ENCODE peak calls at places on chromosomes 16 and 17, in five cellular contexts. L is uterus, S is heart left ventricle, E is adrenal gland, A is body of pancreas. U is an unnamed sample.

GRCh38 chr16:7397901-7398300 is 65.3 kb downstream of the RBFOX1 start:
- DNase-seq in L (no peak), S (no peak), E (no peak), A (no peak), U (no peak)

GRCh38 chr17:78512976-78513375 is 64.2 kb downstream of the DNAH17 start:
- DNase-seq in L (no peak), S (no peak), E (no peak), A (no peak), U (no peak)

GRCh38 chr16:2229091-2229490 is 5.7 kb downstream of the E4F1 start:
- DNase-seq in L (no peak), S (no peak), E (no peak), A (no peak), U (no peak)

GRCh38 chr16:27414803-27415431 is 12.9 kb downstream of the IL21R start:
- DNase-seq in L (no peak), S (no peak), E (no peak), A (no peak), U (no peak)

GRCh38 chr16:25023541-25023940 is 8.4 kb upstream of the ARHGAP17 start:
- DNase-seq in L (no peak), S (no peak), E (no peak), A (no peak), U (no peak)

GRCh38 chr17:31475378-31476162 is 84.1 kb downstream of the RAB11FIP4 start:
- DNase-seq in L (no peak), S (no peak), E (no peak), A (peak), U (no peak)

GRCh38 chr16:722835-723633 is 2.1 kb downstream of the ANTKMT start:
- DNase-seq in L (no peak), S (no peak), E (no peak), A (no peak), U (no peak)

GRCh38 chr17:58570758-58571157 is 56.3 kb upstream of the MTMR4 start:
- DNase-seq in L (no peak), S (no peak), E (no peak), A (no peak), U (no peak)

GRCh38 chr17:44283374-44284023 is 15.6 kb upstream of the SLC4A1 start:
- DNase-seq in L (no peak), S (no peak), E (no peak), A (no peak), U (no peak)

GRCh38 chr17:78506454-78507309 is 70.5 kb downstream of the DNAH17 start:
- DNase-seq in L (no peak), S (no peak), E (no peak), A (no peak), U (no peak)

GRCh38 chr17:57943140-57943539 is 12.1 kb downstream of the CUEDC1 start:
- DNase-seq in L (no peak), S (no peak), E (no peak), A (no peak), U (no peak)

GRCh38 chr17:60141111-60142018 is 8.4 kb upstream of the CA4 start:
- DNase-seq in L (no peak), S (no peak), E (no peak), A (peak), U (no peak)

GRCh38 chr16:58515871-58516767 is 802 bp downstream of the SETD6 start:
- DNase-seq in L (no peak), S (no peak), E (peak), A (peak), U (no peak)

GRCh38 chr17:66422181-66422580 is 119.8 kb downstream of the PRKCA start:
- DNase-seq in L (no peak), S (no peak), E (no peak), A (no peak), U (no peak)

GRCh38 chr17:60671482-60671881 is 6.2 kb upstream of the BCAS3 start:
- DNase-seq in L (no peak), S (no peak), E (no peak), A (no peak), U (no peak)

GRCh38 chr16:79307214-79307613 is 293.3 kb downstream of the MAF start:
- DNase-seq in L (no peak), S (peak), E (peak), A (peak), U (no peak)

GRCh38 chr17:79036609-79037008 is 12.6 kb downstream of the C1QTNF1 start:
- DNase-seq in L (no peak), S (no peak), E (peak), A (peak), U (no peak)

GRCh38 chr17:41736983-41737679 is 2.7 kb upstream of the HAP1 start:
- DNase-seq in L (no peak), S (no peak), E (no peak), A (no peak), U (no peak)

GRCh38 chr16:73157861-73158260 is 109.9 kb upstream of the ZFHX3 start:
- DNase-seq in L (no peak), S (no peak), E (no peak), A (no peak), U (no peak)

GRCh38 chr17:73605444-73605843 is 38.8 kb downstream of the SDK2 start:
- DNase-seq in L (no peak), S (no peak), E (no peak), A (no peak), U (no peak)

GRCh38 chr16:2156025-2156848 is 655 bp downstream of the TRAF7 start:
- DNase-seq in L (no peak), S (no peak), E (no peak), A (no peak), U (no peak)

GRCh38 chr17:81052199-81052997 is 17.4 kb downstream of the BAIAP2 start:
- DNase-seq in L (no peak), S (peak), E (no peak), A (no peak), U (no peak)

GRCh38 chr17:4679652-4680051 is 24.3 kb downstream of the PELP1 start:
- DNase-seq in L (no peak), S (no peak), E (no peak), A (no peak), U (no peak)

GRCh38 chr17:80695979-80696378 is 151.3 kb downstream of the RPTOR start:
- DNase-seq in L (no peak), S (no peak), E (peak), A (peak), U (no peak)

GRCh38 chr17:63279498-63280230 is 166.4 kb downstream of the CYB561 start:
- DNase-seq in L (no peak), S (no peak), E (no peak), A (no peak), U (no peak)

GRCh38 chr16:84423416-84423837 is 55.1 kb downstream of the ATP2C2 start:
- DNase-seq in L (no peak), S (no peak), E (no peak), A (no peak), U (no peak)

GRCh38 chr17:5706835-5707234 is 122.5 kb upstream of the NLRP1 start:
- DNase-seq in L (no peak), S (peak), E (peak), A (peak), U (peak)

GRCh38 chr17:46960152-46960551 is 18.9 kb downstream of the RPRML start:
- DNase-seq in L (no peak), S (no peak), E (no peak), A (no peak), U (no peak)

GRCh38 chr17:60559995-60560859 is 34.2 kb upstream of the APPBP2 start:
- DNase-seq in L (no peak), S (no peak), E (no peak), A (no peak), U (no peak)

GRCh38 chr16:71794018-71794417 is 14.6 kb downstream of the AP1G1 start:
- DNase-seq in L (no peak), S (no peak), E (no peak), A (no peak), U (no peak)

DNA sequence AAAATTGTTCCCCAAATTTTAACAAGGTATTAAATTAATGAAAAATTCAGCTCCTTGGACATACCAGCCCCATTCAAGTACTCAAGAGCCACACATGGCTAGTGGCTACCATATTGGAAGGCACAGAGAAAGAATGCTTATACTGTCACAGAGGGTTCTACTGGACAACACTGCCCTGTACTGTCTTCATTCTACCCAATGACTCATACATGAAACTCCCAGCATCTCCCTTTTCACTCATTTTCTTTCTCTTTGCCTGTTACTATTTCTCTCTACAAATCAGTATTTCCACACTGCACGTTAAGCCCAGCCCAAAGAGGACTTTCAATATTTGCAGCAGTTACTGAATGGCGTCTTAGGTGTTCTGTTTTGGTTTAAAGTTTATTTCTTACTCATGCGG is 72.1 kb upstream of the RCVRN start:
- DNase-seq in L (no peak), S (no peak), E (no peak), A (no peak), U (no peak)
- H3K4me3 ChIP-seq in L (no peak), S (no peak), E (no peak), A (no peak), U (no peak)

GRCh38 chr16:30409125-30410060 is 2.0 kb downstream of the ZNF771 start:
- DNase-seq in L (peak), S (peak), E (peak), A (peak), U (peak)
- TF ChIP-seq POLR2A in L (no peak), S (no peak), E (no peak), A (no peak), U (no peak)

GRCh38 chr16:89573826-89574680 is 1.5 kb upstream of the CPNE7 start:
- DNase-seq in L (no peak), S (no peak), E (no peak), A (no peak), U (no peak)
- H3K4me3 ChIP-seq in L (no peak), S (peak), E (no peak), A (no peak), U (no peak)

GRCh38 chr17:50594040-50594618 is 33.6 kb downstream of the CACNA1G start:
- DNase-seq in L (no peak), S (no peak), E (no peak), A (no peak), U (no peak)
- TF ChIP-seq POLR2A in L (no peak), S (no peak), E (no peak), A (no peak), U (no peak)

GRCh38 chr16:14202095-14202494 is 131.0 kb downstream of the MRTFB start:
- DNase-seq in L (no peak), S (no peak), E (no peak), A (no peak), U (no peak)
- H3K4me3 ChIP-seq in L (no peak), S (peak), E (no peak), A (no peak), U (no peak)

GRCh38 chr16:81279375-81279774 is 35.4 kb upstream of the GAN start:
- DNase-seq in L (no peak), S (no peak), E (no peak), A (no peak), U (no peak)
- TF ChIP-seq POLR2A in L (no peak), S (no peak), E (no peak), A (no peak), U (no peak)

DNA sequence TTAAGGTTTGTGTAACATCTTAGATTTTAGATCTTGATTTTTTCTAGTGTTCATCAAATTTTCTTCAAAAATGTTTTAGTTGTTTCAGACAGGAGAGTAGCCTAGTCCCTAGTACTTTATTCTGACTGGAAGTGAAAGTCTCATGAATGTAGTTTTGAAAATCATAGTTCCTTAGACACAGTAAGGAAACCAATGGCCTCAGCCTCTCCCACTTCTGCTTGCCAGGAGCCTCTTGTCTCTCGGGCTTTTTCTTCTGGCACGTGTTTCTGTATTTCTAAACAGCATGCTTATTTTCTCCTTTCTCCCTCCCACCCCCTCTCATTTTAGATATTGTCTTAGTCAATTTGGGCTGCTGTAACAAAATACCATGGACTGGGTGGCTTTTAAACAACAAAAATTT is 9.8 kb downstream of the SLFN5 start:
- DNase-seq in L (no peak), S (no peak), E (no peak), A (peak), U (no peak)
- H3K4me3 ChIP-seq in L (no peak), S (no peak), E (no peak), A (no peak), U (no peak)

DNA sequence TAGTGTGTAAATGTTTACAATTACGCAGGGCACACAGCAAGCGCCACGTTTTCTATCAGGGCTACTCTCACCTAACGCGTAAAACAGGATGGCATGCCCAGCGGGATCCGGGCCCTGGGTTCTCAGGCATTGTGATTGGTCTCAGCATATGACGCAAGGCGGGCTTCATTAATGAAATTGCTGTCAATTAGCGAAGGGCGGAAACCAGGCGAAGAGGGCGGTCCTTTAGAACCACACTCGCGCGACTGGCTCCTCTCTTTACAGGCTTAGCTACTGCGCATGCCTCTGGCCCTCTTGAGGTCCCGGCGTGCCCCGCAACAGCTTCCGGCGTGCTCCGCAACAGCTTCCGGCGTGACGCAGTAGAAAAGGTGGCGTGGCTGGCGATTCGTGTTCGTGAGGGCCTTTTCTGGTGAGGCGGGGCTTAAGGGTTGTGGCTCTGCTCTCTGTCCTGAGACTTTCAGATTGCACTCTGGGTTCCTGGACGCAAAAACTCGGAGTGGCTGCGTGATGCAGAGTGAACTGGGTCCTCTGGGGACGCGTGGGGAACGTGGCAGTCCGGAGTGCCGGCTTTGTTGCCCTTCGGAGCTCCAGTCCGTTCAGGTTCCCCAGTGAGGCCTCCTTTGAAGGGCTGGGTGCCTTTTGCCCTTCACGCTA is 9.2 kb downstream of the OR2C1 start:
- DNase-seq in L (peak), S (peak), E (peak), A (peak), U (peak)
- TF ChIP-seq POLR2A in L (no peak), S (no peak), E (peak), A (no peak), U (no peak)

GRCh38 chr17:32629563-32630190 is 142.9 kb downstream of the CDK5R1 start:
- DNase-seq in L (no peak), S (no peak), E (no peak), A (no peak), U (no peak)

GRCh38 chr17:32626371-32626770 is 139.6 kb downstream of the CDK5R1 start:
- DNase-seq in L (no peak), S (no peak), E (no peak), A (no peak), U (no peak)

GRCh38 chr17:32625971-32626370 is 139.2 kb downstream of the CDK5R1 start:
- DNase-seq in L (no peak), S (no peak), E (no peak), A (peak), U (no peak)

GRCh38 chr17:32628645-32629044 is 141.9 kb downstream of the CDK5R1 start:
- DNase-seq in L (no peak), S (no peak), E (no peak), A (no peak), U (no peak)

DNA sequence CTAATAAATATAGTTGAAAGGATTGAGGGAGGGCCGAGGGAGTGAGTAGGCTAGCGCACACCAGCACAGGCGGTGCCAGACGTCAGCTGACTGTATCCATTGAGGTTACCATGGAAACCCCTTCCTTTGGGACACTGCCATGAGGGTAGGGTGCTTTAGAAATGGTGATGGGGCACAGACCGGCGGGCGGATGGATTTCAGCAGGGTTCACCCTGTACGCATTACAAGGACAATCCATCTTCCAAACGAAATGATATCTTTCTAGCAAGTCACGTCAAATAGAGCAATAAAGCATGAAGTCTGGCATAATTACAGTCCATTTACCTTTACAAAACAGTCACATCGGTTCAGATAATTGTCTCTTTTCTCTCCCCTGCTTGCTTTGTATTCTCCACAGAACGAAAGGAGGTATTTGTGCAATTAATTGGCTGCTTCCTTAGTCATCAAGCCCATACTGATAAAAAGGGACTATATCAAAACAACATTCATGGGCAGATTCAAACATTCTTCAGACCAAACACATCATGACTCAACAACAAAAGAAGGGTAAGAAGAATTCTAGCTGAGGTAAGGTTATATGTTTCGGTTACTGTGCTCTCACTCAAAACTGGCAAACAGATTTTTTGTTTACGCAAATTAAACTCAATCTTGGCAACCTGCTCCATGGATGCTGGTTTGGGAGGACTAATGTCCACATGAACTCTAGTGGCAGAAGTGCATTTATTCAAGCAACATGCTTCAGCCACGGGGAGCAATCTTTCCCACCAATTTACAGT is 140.6 kb downstream of the CDK5R1 start:
- DNase-seq in L (no peak), S (no peak), E (peak), A (peak), U (no peak)
- H3K4me3 ChIP-seq in L (no peak), S (no peak), E (no peak), A (no peak), U (no peak)

GRCh38 chr16:67028167-67028554 is 788 bp upstream of the CBFB start:
- DNase-seq in L (no peak), S (no peak), E (peak), A (no peak), U (no peak)

GRCh38 chr16:67030221-67030962 is 1.4 kb downstream of the CBFB start:
- DNase-seq in L (no peak), S (no peak), E (peak), A (no peak), U (no peak)

GRCh38 chr16:67029249-67030096 is 524 bp downstream of the CBFB start:
- DNase-seq in L (peak), S (peak), E (peak), A (peak), U (peak)

GRCh38 chr16:67027046-67027445 is 1.9 kb upstream of the CBFB start:
- DNase-seq in L (no peak), S (no peak), E (peak), A (no peak), U (no peak)

DNA sequence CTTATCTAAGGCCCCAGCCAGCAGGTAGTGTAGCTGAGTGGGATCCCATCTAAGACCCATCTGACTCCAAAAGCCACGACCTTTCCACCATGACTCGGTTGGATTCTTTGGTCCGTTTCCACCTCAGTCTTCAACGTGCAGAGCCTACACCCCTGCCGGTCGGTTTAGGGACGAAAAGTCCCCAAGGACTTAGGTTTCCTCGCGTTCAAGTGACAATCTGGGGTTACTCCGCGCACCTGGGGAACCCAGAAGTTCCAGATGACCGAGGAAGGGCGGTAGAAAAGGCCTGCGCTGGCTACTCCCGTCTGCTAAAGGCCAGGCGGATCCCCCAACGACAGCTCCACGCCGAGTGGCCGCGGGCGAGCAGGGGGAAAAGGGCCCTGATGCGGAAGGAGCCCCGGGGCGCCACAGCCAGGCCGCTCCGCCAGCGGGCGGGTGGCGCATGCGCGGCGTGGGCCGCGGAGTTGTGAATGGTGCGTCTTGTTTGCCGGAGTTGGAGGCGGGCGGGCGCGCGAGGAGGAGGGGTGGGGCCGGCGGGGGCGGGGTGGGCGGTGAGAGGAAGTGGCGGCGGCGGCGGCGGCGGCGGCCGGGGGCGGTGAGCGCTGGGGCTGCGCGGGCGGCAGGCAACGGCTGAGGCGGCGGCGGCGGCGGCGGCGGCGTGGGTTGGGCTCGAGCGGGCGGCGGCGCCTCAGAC is at the start of gene CBFB:
- DNase-seq in L (peak), S (peak), E (peak), A (peak), U (peak)
- TF ChIP-seq POLR2A in L (peak), S (peak), E (peak), A (peak), U (peak)

U was measured in prostate gland.